ENCODE peak calls at places on chromosomes 7 and 10, in six cellular contexts. B, Y, G, Z, J and I are unnamed samples.
A peak's percentile ranks its signal among the peaks of the same experiment; 100 is the strongest.

GRCh38 chr7:139772115-139772514 is 5.7 kb downstream of the HIPK2 start:
- DNase-seq in G (no peak), Y (no peak), J (no peak), Z (no peak), B (no peak), I (peak; percentile 33)

GRCh38 chr10:102262744-102263370 is 17.5 kb downstream of the GBF1 start:
- DNase-seq in B (no peak), J (no peak), G (no peak), Z (no peak), Y (no peak), I (peak; percentile 28)

GRCh38 chr10:46520941-46521340 is 35.5 kb downstream of the GPRIN2 start:
- DNase-seq in J (no peak), Z (no peak), G (no peak), B (no peak), Y (peak; percentile 62), I (no peak)

GRCh38 chr7:67251986-67252558 is 255.4 kb downstream of the TYW1 start:
- DNase-seq in G (peak; percentile 16), Y (no peak), B (no peak), J (no peak), Z (no peak), I (no peak)

GRCh38 chr10:89275383-89275782 is 23.8 kb upstream of the LIPA start:
- DNase-seq in G (no peak), J (peak; percentile 93), Y (no peak), B (no peak), Z (no peak), I (no peak)

GRCh38 chr7:36188923-36189322 is 35.9 kb downstream of the EEPD1 start:
- DNase-seq in J (no peak), G (peak; percentile 76), Y (no peak), B (peak; percentile 31), Z (no peak), I (no peak)

GRCh38 chr10:12321641-12322040 is 27.7 kb upstream of the CAMK1D start:
- DNase-seq in B (no peak), Y (no peak), G (no peak), J (peak; percentile 85), Z (no peak), I (no peak)

GRCh38 chr10:43942096-43942885 is 293.6 kb upstream of the ZNF32 start:
- DNase-seq in B (no peak), Y (no peak), G (no peak), J (no peak), Z (no peak), I (no peak)

GRCh38 chr7:16278167-16278787 is 143.1 kb downstream of the CRPPA start:
- DNase-seq in Y (no peak), Z (no peak), B (no peak), J (no peak), G (no peak), I (no peak)

GRCh38 chr10:68561804-68562649 is 1.9 kb downstream of the TET1 start:
- DNase-seq in G (peak; percentile 69), B (peak; percentile 42), J (peak; percentile 29), Y (no peak), Z (no peak), I (peak; percentile 66)

GRCh38 chr7:44229546-44230105 is 28.8 kb downstream of the YKT6 start:
- DNase-seq in G (no peak), Y (no peak), B (no peak), Z (no peak), J (no peak), I (no peak)

GRCh38 chr10:70109064-70109729 is 23.4 kb downstream of the AIFM2 start:
- DNase-seq in Y (no peak), B (no peak), Z (no peak), J (no peak), G (no peak), I (no peak)

GRCh38 chr7:2231992-2232765 is 566 bp downstream of the MAD1L1 start:
- DNase-seq in B (no peak), Z (no peak), G (peak; percentile 27), J (peak; percentile 21), Y (no peak), I (peak; percentile 34)

GRCh38 chr7:17472518-17472917 is 174.1 kb downstream of the AHR start:
- DNase-seq in J (no peak), G (no peak), Y (no peak), Z (no peak), B (no peak), I (no peak)

GRCh38 chr10:5538446-5538845 is 13.7 kb downstream of the CALML3 start:
- DNase-seq in B (no peak), G (peak; percentile 64), Y (peak; percentile 56), J (peak; percentile 69), Z (no peak), I (peak; percentile 54)

GRCh38 chr10:113665806-113666354 is 2.0 kb upstream of the NRAP start:
- DNase-seq in B (no peak), J (peak; percentile 89), G (peak; percentile 80), Y (peak; percentile 93), Z (no peak), I (peak; percentile 82)

GRCh38 chr7:83469076-83469475 is 179.9 kb downstream of the SEMA3E start:
- DNase-seq in B (no peak), Y (peak; percentile 78), J (no peak), Z (no peak), G (no peak), I (peak; percentile 31)

GRCh38 chr10:102555781-102556328 is 52.1 kb downstream of the SUFU start:
- DNase-seq in Y (peak; percentile 88), J (peak; percentile 5), B (no peak), G (no peak), Z (no peak), I (peak; percentile 40)

GRCh38 chr10:78600740-78601139 is 468.0 kb upstream of the ZMIZ1 start:
- DNase-seq in G (no peak), Y (peak; percentile 36), J (no peak), B (no peak), Z (no peak), I (peak; percentile 13)

GRCh38 chr10:46553238-46554049 is 3.0 kb downstream of the GPRIN2 start:
- DNase-seq in G (no peak), B (no peak), Y (no peak), J (no peak), Z (no peak), I (no peak)

GRCh38 chr7:158976849-158977593 is 120.7 kb downstream of the DYNC2I1 start:
- DNase-seq in J (peak; percentile 73), B (peak; percentile 67), Z (peak; percentile 57), G (peak; percentile 83), Y (peak; percentile 51), I (peak; percentile 85)

GRCh38 chr7:76352193-76352592 is 6.6 kb downstream of the YWHAG start:
- DNase-seq in B (no peak), Z (no peak), Y (peak; percentile 56), J (peak; percentile 84), G (no peak), I (peak; percentile 42)

GRCh38 chr10:133140417-133141143 is 19.4 kb upstream of the KNDC1 start:
- DNase-seq in Z (no peak), Y (no peak), J (no peak), G (no peak), B (no peak), I (no peak)

GRCh38 chr10:71126432-71126831 is 85.9 kb upstream of the UNC5B start:
- DNase-seq in G (no peak), Y (no peak), Z (no peak), J (no peak), B (no peak), I (no peak)
- H3K36me3 ChIP-seq in G (no peaks in the 10 kb centered on the region), Y (no peaks in the 10 kb centered on the region), Z (no peaks in the 10 kb centered on the region), J (no peaks in the 10 kb centered on the region), B (no peaks in the 10 kb centered on the region), I (no peaks in the 10 kb centered on the region)

DNA sequence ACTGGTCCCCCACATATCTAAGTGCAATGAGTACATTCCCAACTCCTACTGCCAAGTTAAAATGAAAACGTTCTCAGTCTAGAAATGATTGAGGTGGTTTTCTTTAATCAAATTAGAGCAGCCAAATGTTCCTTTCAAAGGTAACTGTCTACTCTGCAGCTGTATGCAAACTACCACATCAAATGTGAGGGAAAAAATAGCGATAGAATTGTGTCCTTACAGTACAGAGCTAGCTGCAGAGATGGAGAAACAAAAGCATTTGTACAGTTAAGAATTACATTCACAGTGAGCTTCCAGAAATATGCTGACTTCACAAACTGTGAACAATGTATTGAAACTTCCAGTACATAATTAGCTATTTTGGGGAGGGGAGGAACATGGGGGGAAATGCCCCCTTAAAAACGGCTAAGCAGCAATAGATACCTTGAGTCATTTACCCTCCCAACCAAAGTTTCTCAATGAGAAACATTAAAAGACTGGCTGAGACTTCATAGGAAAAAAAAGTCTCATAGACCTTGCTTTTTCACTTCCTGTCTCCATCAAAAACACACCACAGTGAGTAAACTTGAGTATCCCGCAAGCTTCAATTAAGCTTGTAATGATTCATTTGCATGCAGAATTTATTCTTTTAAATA is 22.9 kb downstream of the CDK6 start:
- DNase-seq in Z (no peak), G (no peak), Y (peak; percentile 57), B (no peak), J (no peak), I (peak; percentile 48)
- H2BK120ac ChIP-seq in Z (no peak overlapping the region), G (no peak overlapping the region), Y (peak overlapping the region; percentile 30), B (no peak overlapping the region), J (no peak overlapping the region), I (no peak overlapping the region)

DNA sequence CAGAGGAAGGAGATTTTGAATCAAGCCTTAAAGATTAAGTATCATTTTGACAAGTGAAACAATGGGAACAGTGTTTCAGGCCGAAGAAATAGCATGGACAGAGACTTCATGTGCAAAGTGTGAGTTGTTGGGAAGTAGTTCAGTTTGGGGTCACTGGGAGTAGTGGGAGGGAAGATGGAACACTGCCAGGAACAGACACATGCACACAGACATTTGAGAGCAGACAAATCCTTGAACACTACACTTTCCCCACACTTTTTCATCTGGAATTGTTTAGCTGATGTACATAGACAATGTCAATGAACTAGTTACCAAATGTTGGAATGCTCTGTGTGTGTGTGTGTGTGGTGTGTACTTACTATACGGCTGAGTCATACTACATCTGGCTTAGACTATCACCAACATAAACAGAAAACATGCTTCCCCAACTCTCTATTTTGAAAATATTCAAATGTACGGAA is 52.4 kb upstream of the LRRC17 start:
- DNase-seq in B (no peak), G (no peak), Y (peak; percentile 98), Z (no peak), J (no peak), I (peak; percentile 93)
- H3K23ac ChIP-seq in B (no peak overlapping the region), G (no peak overlapping the region), Y (peak overlapping the region; percentile 72), Z (no peak overlapping the region), J (no peak overlapping the region), I (no peak overlapping the region)

GRCh38 chr10:86447422-86447821 is 74.2 kb downstream of the WAPL start:
- DNase-seq in G (no peak), J (no peak), Y (no peak), B (no peak), Z (no peak), I (no peak)
- H3K36me3 ChIP-seq in G (peaks cover 6% of the 10 kb centered on the region), J (peaks cover 39% of the 10 kb centered on the region), Y (peaks cover 37% of the 10 kb centered on the region), B (peaks cover 99% of the 10 kb centered on the region), Z (peaks cover 70% of the 10 kb centered on the region), I (peaks cover 23% of the 10 kb centered on the region)